ENCODE peak calls at places on chromosome 21, in five cellular contexts. I, Z, R, W and B are unnamed samples.

GRCh38 chr21:16454371-16454770 is 724.6 kb downstream of the USP25 start:
- DNase-seq in R (no peak), W (no peak), I (peak; percentile 43), Z (peak; percentile 16), B (no peak)

GRCh38 chr21:43868461-43868860 is 3.4 kb downstream of the AGPAT3 start:
- DNase-seq in Z (peak; percentile 66), R (no peak), I (no peak), W (no peak), B (no peak)

GRCh38 chr21:26982767-26983166 is 15.9 kb upstream of the ADAMTS5 start:
- DNase-seq in Z (peak; percentile 87), R (no peak), W (no peak), I (no peak), B (no peak)

GRCh38 chr21:44834231-44834950 is 16.5 kb upstream of the SUMO3 start:
- DNase-seq in I (no peak), R (peak; percentile 40), W (no peak), Z (no peak), B (no peak)

GRCh38 chr21:31886896-31887595 is 14.2 kb downstream of the HUNK start:
- DNase-seq in R (no peak), I (no peak), W (no peak), Z (no peak), B (no peak)

GRCh38 chr21:29928537-29928936 is 11.3 kb downstream of the GRIK1 start:
- DNase-seq in Z (no peak), R (no peak), W (no peak), I (no peak), B (no peak)

GRCh38 chr21:42343101-42343500 is 7.7 kb downstream of the TFF2 start:
- DNase-seq in I (no peak), W (no peak), R (no peak), Z (no peak), B (no peak)

GRCh38 chr21:18443686-18444085 is 40.1 kb upstream of the TMPRSS15 start:
- DNase-seq in W (no peak), I (no peak), Z (no peak), R (no peak), B (no peak)

GRCh38 chr21:25938673-25939395 is 204.1 kb downstream of the GABPA start:
- DNase-seq in W (no peak), Z (no peak), I (peak; percentile 42), R (no peak), B (no peak)

GRCh38 chr21:14603202-14603601 is 57.1 kb upstream of the SAMSN1 start:
- DNase-seq in I (no peak), R (no peak), Z (peak; percentile 49), W (no peak), B (no peak)

GRCh38 chr21:36709030-36709867 is 10.3 kb downstream of the SIM2 start:
- DNase-seq in Z (peak; percentile 40), W (no peak), R (peak; percentile 38), I (no peak), B (no peak)

GRCh38 chr21:15060776-15061175 is 4.0 kb downstream of the NRIP1 start:
- DNase-seq in I (no peak), Z (peak; percentile 58), R (no peak), W (no peak), B (no peak)

GRCh38 chr21:26469789-26470188 is 103.3 kb downstream of the CYYR1 start:
- DNase-seq in W (no peak), Z (peak; percentile 59), I (peak; percentile 43), R (no peak), B (no peak)

GRCh38 chr21:45615145-45615711 is 28.3 kb upstream of the PCBP3 start:
- DNase-seq in Z (no peak), R (peak; percentile 51), W (no peak), I (no peak), B (no peak)

GRCh38 chr21:27363719-27364479 is 397.0 kb upstream of the ADAMTS5 start:
- DNase-seq in Z (no peak), W (no peak), R (no peak), I (no peak), B (no peak)

GRCh38 chr21:39311164-39311563 is 2.3 kb downstream of the BRWD1 start:
- DNase-seq in W (no peak), I (no peak), R (no peak), Z (no peak), B (no peak)

GRCh38 chr21:41124626-41125240 is 43.2 kb upstream of the BACE2 start:
- DNase-seq in R (no peak), W (peak; percentile 29), Z (no peak), I (no peak), B (no peak)

GRCh38 chr21:27407296-27407695 is 440.4 kb upstream of the ADAMTS5 start:
- DNase-seq in Z (no peak), R (no peak), I (peak; percentile 79), W (no peak), B (no peak)

GRCh38 chr21:41317458-41317857 is 857 bp downstream of the FAM3B start:
- DNase-seq in W (no peak), I (no peak), R (no peak), Z (no peak), B (no peak)

GRCh38 chr21:41698071-41698470 is 68.8 kb downstream of the RIPK4 start:
- DNase-seq in I (no peak), W (no peak), Z (no peak), R (no peak), B (no peak)

GRCh38 chr21:21137986-21138385 is 139.8 kb downstream of the NCAM2 start:
- DNase-seq in Z (no peak), I (no peak), W (no peak), R (no peak), B (no peak)